ENCODE peak calls at places on chromosomes 6 and 20, in nine cellular contexts. P, R, I, G, S, D, Q, K and C are unnamed samples.

GRCh38 chr6:35445691-35446090 is 6.4 kb upstream of the FANCE start:
- DNase-seq in P (no peak), R (no peak), I (no peak), G (no peak), S (no peak), D (no peak), Q (no peak), K (no peak), C (peak)

GRCh38 chr6:99192561-99192960 is 156.9 kb downstream of the FAXC start:
- DNase-seq in P (no peak), R (no peak), I (no peak), G (no peak), S (no peak), D (no peak), Q (no peak), K (no peak), C (no peak)

GRCh38 chr6:32937230-32937633 is 3.6 kb downstream of the HLA-DMB start:
- DNase-seq in P (no peak), R (no peak), I (no peak), G (no peak), S (no peak), D (no peak), Q (no peak), K (no peak), C (peak)

GRCh38 chr6:22141271-22141745 is 155.5 kb downstream of the PRL start:
- DNase-seq in P (no peak), R (peak), I (no peak), G (no peak), S (peak), D (peak), Q (no peak), K (no peak), C (no peak)

GRCh38 chr20:50762045-50762422 is 30.7 kb downstream of the PARD6B start:
- DNase-seq in P (peak), R (no peak), I (no peak), G (no peak), S (no peak), D (no peak), Q (no peak), K (no peak), C (no peak)

GRCh38 chr6:31041372-31041974 is 31.2 kb downstream of the MUC22 start:
- DNase-seq in P (no peak), R (no peak), I (no peak), G (no peak), S (peak), D (peak), Q (no peak), K (no peak), C (no peak)

GRCh38 chr6:139159016-139159415 is 24.1 kb downstream of the HECA start:
- DNase-seq in P (no peak), R (no peak), I (no peak), G (no peak), S (no peak), D (no peak), Q (no peak), K (no peak), C (no peak)

GRCh38 chr6:105402090-105402980 is 547 bp downstream of the PREP start:
- DNase-seq in P (peak), R (peak), I (no peak), G (no peak), S (peak), D (peak), Q (no peak), K (peak), C (peak)

GRCh38 chr6:128465368-128466343 is 54.7 kb downstream of the PTPRK start:
- DNase-seq in P (no peak), R (no peak), I (no peak), G (no peak), S (no peak), D (no peak), Q (no peak), K (no peak), C (no peak)

GRCh38 chr6:131948692-131949614 is 2.2 kb downstream of the CCN2 start:
- DNase-seq in P (no peak), R (peak), I (no peak), G (no peak), S (peak), D (no peak), Q (no peak), K (no peak), C (no peak)

GRCh38 chr6:128567029-128567428 is 46.6 kb upstream of the PTPRK start:
- DNase-seq in P (no peak), R (no peak), I (no peak), G (no peak), S (no peak), D (peak), Q (no peak), K (no peak), C (no peak)

GRCh38 chr6:156687875-156688549 is 89.2 kb upstream of the ARID1B start:
- DNase-seq in P (peak), R (peak), I (peak), G (no peak), S (no peak), D (no peak), Q (no peak), K (peak), C (no peak)

GRCh38 chr20:63058696-63059335 is 52.1 kb upstream of the BHLHE23 start:
- DNase-seq in P (peak), R (no peak), I (no peak), G (no peak), S (no peak), D (no peak), Q (no peak), K (no peak), C (no peak)

GRCh38 chr6:124517339-124517738 is 444.9 kb upstream of the RNF217 start:
- DNase-seq in P (no peak), R (no peak), I (no peak), G (no peak), S (no peak), D (no peak), Q (no peak), K (no peak), C (no peak)

GRCh38 chr6:104692008-104692407 is 167.7 kb downstream of the HACE1 start:
- DNase-seq in P (no peak), R (no peak), I (no peak), G (no peak), S (no peak), D (no peak), Q (no peak), K (no peak), C (no peak)

GRCh38 chr6:150894935-150895686 is 29.6 kb downstream of the MTHFD1L start:
- DNase-seq in P (peak), R (no peak), I (no peak), G (peak), S (peak), D (peak), Q (no peak), K (peak), C (no peak)

GRCh38 chr6:43805695-43806040 is 35.7 kb downstream of the VEGFA start:
- DNase-seq in P (no peak), R (no peak), I (no peak), G (no peak), S (peak), D (no peak), Q (no peak), K (no peak), C (no peak)

GRCh38 chr6:154765273-154765672 is 32.1 kb downstream of the SCAF8 start:
- DNase-seq in P (no peak), R (no peak), I (no peak), G (no peak), S (no peak), D (no peak), Q (no peak), K (no peak), C (no peak)

GRCh38 chr6:95078457-95078856 is 498.9 kb upstream of the MANEA start:
- DNase-seq in P (no peak), R (no peak), I (no peak), G (no peak), S (no peak), D (no peak), Q (no peak), K (no peak), C (no peak)

GRCh38 chr20:51402201-51402600 is 140.3 kb downstream of the NFATC2 start:
- DNase-seq in P (no peak), R (no peak), I (no peak), G (no peak), S (no peak), D (no peak), Q (no peak), K (no peak), C (peak)

GRCh38 chr6:159067334-159067733 is 22.5 kb upstream of the TAGAP start:
- DNase-seq in P (no peak), R (no peak), I (no peak), G (peak), S (no peak), D (peak), Q (no peak), K (no peak), C (no peak)

GRCh38 chr6:129683606-129684322 is 26.2 kb downstream of the ARHGAP18 start:
- DNase-seq in P (peak), R (peak), I (peak), G (peak), S (peak), D (peak), Q (no peak), K (peak), C (peak)
- H3K4me3 ChIP-seq in P (peak), R (no peak), I (no peak), G (peak), S (no peak), D (no peak), Q (no peak), K (peak), C (no peak)

DNA sequence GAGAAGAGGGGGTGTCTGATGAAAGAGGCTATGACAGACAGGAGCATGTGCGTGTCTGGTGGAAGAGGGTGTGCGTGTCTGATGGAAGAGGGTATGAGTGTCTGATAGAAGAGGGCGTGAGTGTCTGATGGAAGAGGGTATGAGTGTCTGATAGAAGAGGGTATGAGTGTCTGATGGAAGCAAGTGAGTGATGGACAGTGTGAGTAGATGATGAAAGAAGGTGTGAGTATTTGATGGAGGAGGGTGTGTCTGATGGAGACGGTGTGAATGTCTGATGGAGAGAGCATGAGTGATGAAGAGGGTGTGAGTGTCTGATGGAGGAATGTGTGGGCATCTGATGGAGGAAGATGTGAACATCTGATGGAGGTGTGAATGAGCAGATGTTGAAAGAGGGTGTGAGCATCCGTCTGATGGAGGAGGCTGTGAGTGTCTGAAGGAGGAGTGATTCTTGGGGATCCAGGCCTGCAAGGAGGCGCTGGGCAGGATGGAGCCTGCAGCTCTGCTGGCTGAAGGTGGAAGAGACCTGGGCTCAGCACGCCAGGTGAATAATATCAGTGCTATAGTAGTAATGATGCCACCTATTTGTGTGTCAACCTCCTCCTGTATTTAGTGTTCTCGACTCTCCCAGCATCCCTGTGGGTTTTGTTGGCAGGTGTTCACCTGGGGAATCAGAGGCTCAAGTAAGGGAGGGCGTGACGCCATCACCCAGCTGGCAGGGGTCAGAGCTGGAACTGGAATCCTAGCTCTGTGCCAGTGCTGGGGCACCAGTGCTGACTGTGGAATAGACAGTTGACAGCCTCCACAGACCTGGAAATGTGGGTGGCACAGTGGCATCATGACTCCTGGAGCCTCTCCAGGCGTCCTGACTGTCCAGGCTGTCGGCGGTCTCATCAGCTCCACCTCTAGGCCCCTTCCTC is 103.1 kb downstream of the SYCP2 start:
- DNase-seq in P (no peak), R (no peak), I (no peak), G (no peak), S (no peak), D (no peak), Q (no peak), K (peak), C (no peak)
- TF ChIP-seq MAX in P (no peak), R (no peak), I (no peak), G (no peak), S (no peak), D (no peak), Q (no peak), K (no peak), C (no peak)

GRCh38 chr6:83183082-83183828 is 9.8 kb downstream of the PGM3 start:
- DNase-seq in P (no peak), R (no peak), I (no peak), G (no peak), S (no peak), D (peak), Q (no peak), K (no peak), C (no peak)
- H3K4me3 ChIP-seq in P (no peak), R (no peak), I (no peak), G (no peak), S (no peak), D (no peak), Q (no peak), K (peak), C (no peak)

DNA sequence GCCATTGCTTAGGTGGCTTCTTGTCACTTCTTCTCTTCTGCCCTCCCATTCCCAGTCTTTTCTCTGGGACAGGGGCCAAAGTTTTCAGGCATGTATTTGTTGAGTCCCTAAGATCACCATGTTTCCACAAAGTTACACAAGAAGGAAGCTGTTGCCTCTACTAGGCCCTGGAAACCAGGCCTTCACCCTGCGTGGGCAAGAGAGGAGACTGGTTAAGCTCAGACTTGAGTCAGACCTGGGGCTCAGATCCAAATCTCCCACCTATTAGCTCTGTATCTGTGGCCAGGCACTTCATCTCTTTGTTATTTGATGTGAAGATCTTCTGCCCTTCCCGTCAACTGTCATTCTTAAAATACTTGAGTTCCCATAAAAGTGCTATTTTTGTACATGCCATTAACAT is 154.6 kb downstream of the SASH1 start:
- DNase-seq in P (no peak), R (no peak), I (no peak), G (no peak), S (no peak), D (no peak), Q (no peak), K (no peak), C (no peak)
- TF ChIP-seq MAX in P (no peak), R (no peak), I (no peak), G (no peak), S (no peak), D (no peak), Q (no peak), K (no peak), C (no peak)

GRCh38 chr6:42727627-42728026 is 5.2 kb upstream of the PRPH2 start:
- DNase-seq in P (no peak), R (no peak), I (no peak), G (no peak), S (no peak), D (no peak), Q (no peak), K (no peak), C (no peak)
- H3K4me3 ChIP-seq in P (no peak), R (no peak), I (no peak), G (no peak), S (no peak), D (no peak), Q (no peak), K (no peak), C (no peak)

GRCh38 chr6:15534970-15535369 is 127.9 kb downstream of the DTNBP1 start:
- DNase-seq in P (no peak), R (no peak), I (no peak), G (no peak), S (no peak), D (no peak), Q (no peak), K (no peak), C (peak)
- TF ChIP-seq MAX in P (no peak), R (no peak), I (no peak), G (no peak), S (no peak), D (no peak), Q (no peak), K (no peak), C (peak)

GRCh38 chr6:136401749-136402148 is 112.1 kb upstream of the BCLAF1 start:
- DNase-seq in P (no peak), R (no peak), I (peak), G (no peak), S (no peak), D (no peak), Q (no peak), K (no peak), C (no peak)
- H3K4me3 ChIP-seq in P (no peak), R (no peak), I (no peak), G (no peak), S (no peak), D (no peak), Q (no peak), K (no peak), C (no peak)

GRCh38 chr6:1580109-1580508 is 29.6 kb upstream of the FOXC1 start:
- DNase-seq in P (no peak), R (no peak), I (no peak), G (no peak), S (no peak), D (no peak), Q (no peak), K (no peak), C (no peak)
- TF ChIP-seq MAX in P (no peak), R (no peak), I (no peak), G (no peak), S (no peak), D (no peak), Q (no peak), K (no peak), C (no peak)